ENCODE peak calls at places on chromosomes 16 and 17, in ten cellular contexts. L is cardiac fibroblast; P is omental fat pad; E is PC-3; Y is AG10803; X is astrocyte of the spinal cord; O is CD4-positive, alpha-beta T cell; V is left ventricle myocardium inferior; A is mucosa of descending colon; C is mammary epithelial cell. I is an unnamed sample.
A peak's percentile ranks its signal among the peaks of the same experiment; 100 is the strongest.

GRCh38 chr17:8124350-8125195 is 667 bp upstream of the HES7 start:
- DNase-seq in A (no peak), V (no peak), Y (peak; percentile 34), X (no peak), C (no peak), E (peak; percentile 40), O (no peak), L (peak; percentile 27), P (no peak), I (no peak)

GRCh38 chr16:20253825-20254224 is 73.5 kb downstream of the GP2 start:
- DNase-seq in Y (no peak), A (no peak), X (no peak), O (no peak), C (no peak), E (no peak), V (no peak), L (no peak), P (no peak), I (no peak)

GRCh38 chr17:15279011-15279477 is 13.9 kb upstream of the PMP22 start:
- DNase-seq in A (no peak), Y (peak; percentile 89), O (no peak), E (peak; percentile 99), P (no peak), X (peak; percentile 76), V (no peak), C (peak; percentile 90), L (no peak), I (no peak)

GRCh38 chr16:85986931-85987749 is 88.2 kb downstream of the IRF8 start:
- DNase-seq in P (no peak), C (no peak), O (no peak), A (no peak), Y (no peak), V (no peak), X (no peak), E (no peak), L (no peak), I (peak; percentile 56)

GRCh38 chr16:81786321-81786720 is 7.2 kb downstream of the PLCG2 start:
- DNase-seq in O (no peak), P (no peak), L (no peak), A (no peak), E (peak; percentile 65), X (peak; percentile 30), Y (peak; percentile 15), C (peak; percentile 84), V (no peak), I (no peak)

GRCh38 chr16:56005958-56006357 is 130.8 kb upstream of the CES5A start:
- DNase-seq in L (no peak), A (no peak), X (no peak), C (no peak), V (no peak), Y (no peak), O (no peak), E (no peak), P (no peak), I (no peak)

GRCh38 chr17:82400830-82401229 is 17.3 kb upstream of the HEXD start:
- DNase-seq in Y (peak; percentile 55), V (peak; percentile 47), C (no peak), O (no peak), A (peak; percentile 74), L (no peak), X (no peak), E (no peak), P (no peak), I (no peak)

GRCh38 chr17:8649157-8650118 is 18.9 kb upstream of the MYH10 start:
- DNase-seq in V (no peak), L (peak; percentile 97), C (no peak), O (no peak), A (no peak), Y (peak; percentile 99), X (peak; percentile 61), E (no peak), P (no peak), I (no peak)

GRCh38 chr17:29148257-29148789 is 31.9 kb downstream of the MYO18A start:
- DNase-seq in E (no peak), A (no peak), X (no peak), L (no peak), Y (no peak), C (no peak), P (no peak), V (no peak), O (no peak), I (no peak)

DNA sequence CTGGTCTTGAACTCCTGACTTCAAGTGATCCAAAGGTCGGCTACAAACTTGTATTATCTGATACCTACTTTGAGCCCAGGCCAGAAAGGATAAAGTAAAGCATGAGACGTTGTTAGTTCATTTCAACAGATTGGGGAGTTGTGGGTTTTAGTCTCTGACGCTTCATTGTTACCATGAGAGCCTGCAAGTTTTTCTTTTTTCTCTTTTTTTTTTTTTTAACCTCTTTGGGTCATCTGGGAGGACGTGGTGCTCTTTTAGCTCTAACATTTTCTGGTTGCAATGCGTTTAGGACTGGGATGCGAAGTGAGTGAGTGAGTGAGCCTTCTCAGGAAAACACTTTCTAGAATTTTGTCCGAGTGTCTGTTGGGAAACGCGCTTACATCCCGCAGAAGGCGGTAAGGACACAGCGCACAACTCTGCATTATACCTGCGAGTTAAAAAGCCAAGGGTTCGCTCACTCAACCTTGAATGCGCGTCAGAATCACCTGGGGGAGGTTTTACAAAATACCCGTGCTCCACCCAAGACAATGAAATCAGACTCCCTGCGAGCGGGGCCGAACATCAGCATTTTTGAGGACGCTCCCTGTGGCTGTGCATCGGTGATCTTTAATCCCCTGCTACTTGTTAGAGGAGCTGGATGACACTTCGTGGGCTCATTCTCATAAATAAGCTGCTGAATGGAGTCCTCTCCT is 704 bp upstream of the RNF135 start:
- DNase-seq in P (no peak), V (no peak), X (peak; percentile 41), A (no peak), L (peak; percentile 11), E (peak; percentile 53), O (peak; percentile 65), Y (peak; percentile 12), C (peak; percentile 67), I (peak; percentile 12)
- TF ChIP-seq CTCF in P (no peak), V (no peak), X (peak; percentile 57), A (no peak), L (no peak), E (no peak), O (peak; percentile 50), Y (no peak), C (no peak), I (no peak)

DNA sequence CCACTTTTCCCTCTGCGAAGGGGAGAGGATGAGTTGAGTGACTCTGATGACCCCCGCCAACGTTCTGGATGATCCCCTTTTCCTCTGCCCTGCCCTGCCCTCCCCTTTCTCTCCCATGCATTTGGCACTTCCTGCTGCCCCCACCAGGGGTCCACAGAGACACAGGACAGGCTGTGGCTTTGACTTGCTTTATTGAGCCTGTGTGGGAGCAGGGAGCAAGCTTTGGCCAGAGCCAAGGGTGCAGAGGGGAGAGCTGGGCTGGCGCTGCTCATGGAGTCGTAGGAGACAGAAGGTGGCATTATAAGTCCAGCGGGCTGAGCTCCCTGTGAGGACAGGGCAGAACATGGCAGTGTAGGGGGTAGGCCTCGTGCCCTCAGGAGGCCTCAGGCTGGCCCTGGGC is 1.6 kb downstream of the PPY start:
- DNase-seq in P (no peak), C (no peak), Y (peak; percentile 25), A (no peak), X (peak; percentile 28), E (peak; percentile 60), O (no peak), L (peak; percentile 42), V (no peak), I (peak; percentile 76)
- TF ChIP-seq CTCF in P (no peak), C (peak; percentile 40), Y (peak; percentile 64), A (no peak), X (peak; percentile 75), E (peak; percentile 70), O (no peak), L (peak; percentile 75), V (peak; percentile 52), I (peak; percentile 59)

GRCh38 chr16:66954097-66954659 is 6.9 kb upstream of the CES3 start:
- DNase-seq in P (peak; percentile 74), A (no peak), Y (peak; percentile 72), C (peak; percentile 68), L (peak; percentile 84), X (peak; percentile 75), V (peak; percentile 68), O (peak; percentile 52), E (peak; percentile 81), I (peak; percentile 79)
- TF ChIP-seq CTCF in P (peak; percentile 24), A (peak; percentile 49), Y (peak; percentile 94), C (peak; percentile 83), L (peak; percentile 83), X (peak; percentile 85), V (peak; percentile 84), O (peak; percentile 79), E (peak; percentile 80), I (peak; percentile 86)

GRCh38 chr16:54050281-54051210 is 236.0 kb downstream of the IRX3 start:
- DNase-seq in Y (no peak), O (no peak), L (no peak), V (no peak), A (no peak), E (no peak), X (peak; percentile 75), P (no peak), C (no peak), I (no peak)

GRCh38 chr16:54052271-54052670 is 234.3 kb downstream of the IRX3 start:
- DNase-seq in Y (no peak), E (no peak), A (no peak), P (no peak), L (no peak), V (no peak), X (no peak), O (no peak), C (no peak), I (no peak)

GRCh38 chr16:54048994-54049929 is 237.3 kb downstream of the IRX3 start:
- DNase-seq in A (no peak), P (no peak), V (no peak), E (no peak), L (no peak), Y (no peak), C (no peak), X (no peak), O (no peak), I (no peak)

GRCh38 chr16:54054237-54054780 is 232.3 kb downstream of the IRX3 start:
- DNase-seq in L (no peak), O (no peak), E (no peak), P (no peak), A (no peak), Y (no peak), V (no peak), C (no peak), X (no peak), I (no peak)

DNA sequence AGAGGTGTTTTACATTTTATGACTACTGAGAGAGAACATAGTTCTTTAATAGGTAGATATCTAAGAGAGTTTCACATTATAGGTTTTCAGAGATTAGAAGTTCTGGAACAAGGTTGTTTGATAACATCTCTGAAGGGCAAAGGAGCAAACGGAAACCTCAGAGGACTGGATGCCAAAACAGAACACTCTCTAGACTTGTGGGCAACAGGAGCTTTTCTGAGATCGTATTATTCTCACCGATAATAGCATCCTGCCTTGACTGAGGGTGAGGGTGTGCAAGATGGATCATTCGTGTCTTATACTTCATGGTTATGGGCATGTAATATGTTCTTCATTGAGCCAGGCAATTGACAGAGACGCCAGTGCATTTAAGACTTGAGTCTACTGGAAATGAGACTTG is 234.8 kb downstream of the IRX3 start:
- DNase-seq in O (no peak), X (no peak), A (no peak), V (no peak), L (no peak), E (no peak), C (no peak), P (no peak), Y (no peak), I (no peak)
- TF ChIP-seq CTCF in O (no peak), X (no peak), A (no peak), V (no peak), L (no peak), E (no peak), C (no peak), P (no peak), Y (no peak), I (no peak)